ENCODE peak calls at places on chromosome X, in four cellular contexts. T is NT2/D1, C is H1, I is GM23248. Q is an unnamed sample. For H3K4me1, the result is how much of the 10 kb centered on the place peaks cover.

GRCh38 chrX:115958687-115959359 is 211.7 kb upstream of the AGTR2 start:
- DNase-seq in T (no peak), I (peak), C (no peak), Q (no peak)

GRCh38 chrX:69618803-69619202 is 2.9 kb downstream of the EDA start:
- DNase-seq in I (peak), T (no peak), C (no peak), Q (no peak)

GRCh38 chrX:17397074-17397473 is 22.1 kb downstream of the NHS start:
- DNase-seq in C (no peak), I (peak), T (no peak), Q (no peak)

GRCh38 chrX:143486105-143486504 is 31.2 kb downstream of the SPANXN3 start:
- DNase-seq in C (no peak), I (no peak), T (no peak), Q (no peak)

GRCh38 chrX:48579259-48579658 is 5.0 kb downstream of the RBM3 start:
- DNase-seq in T (no peak), I (no peak), C (no peak), Q (no peak)

GRCh38 chrX:24024819-24025740 is 1.9 kb downstream of the KLHL15 start:
- DNase-seq in C (peak), T (peak), I (peak), Q (peak)

GRCh38 chrX:15755091-15755490 is 17.0 kb downstream of the CA5B start:
- DNase-seq in C (no peak), T (no peak), I (no peak), Q (no peak)

GRCh38 chrX:64439551-64439950 is 44.3 kb upstream of the MTMR8 start:
- DNase-seq in C (no peak), T (no peak), I (no peak), Q (no peak)

GRCh38 chrX:54826598-54826997 is 19.1 kb downstream of the MAGED2 start:
- DNase-seq in C (no peak), T (no peak), I (no peak), Q (no peak)

GRCh38 chrX:48761674-48762471 is at the start of gene GLOD5:
- DNase-seq in T (peak), I (no peak), C (peak), Q (peak)

GRCh38 chrX:110293658-110294453 is 24.0 kb downstream of the AMMECR1 start:
- DNase-seq in T (no peak), C (no peak), I (no peak), Q (no peak)

GRCh38 chrX:40260123-40260751 is 162.5 kb upstream of the BCOR start:
- DNase-seq in T (no peak), I (peak), C (no peak), Q (no peak)

GRCh38 chrX:117998171-117998570 is 118.4 kb downstream of the KLHL13 start:
- DNase-seq in T (no peak), C (no peak), I (no peak), Q (no peak)

GRCh38 chrX:49171752-49172279 is at the start of gene PLP2:
- DNase-seq in I (peak), T (no peak), C (peak), Q (peak)

GRCh38 chrX:144006811-144007210 is 122.9 kb downstream of the UBE2NL start:
- DNase-seq in C (no peak), I (peak), T (no peak), Q (no peak)

GRCh38 chrX:153900806-153901752 is 3.4 kb upstream of the AVPR2 start:
- DNase-seq in T (no peak), C (no peak), I (peak), Q (peak)

GRCh38 chrX:140432328-140433025 is 72.4 kb downstream of the SOX3 start:
- DNase-seq in T (no peak), I (peak), C (no peak), Q (no peak)

GRCh38 chrX:45714864-45715263 is 514.2 kb upstream of the DIPK2B start:
- DNase-seq in C (no peak), T (no peak), I (peak), Q (no peak)

GRCh38 chrX:2828404-2829065 is at the start of gene GYG2:
- DNase-seq in C (peak), I (peak), T (peak), Q (peak)

GRCh38 chrX:118652717-118653116 is 74.7 kb upstream of the IL13RA1 start:
- DNase-seq in I (peak), C (no peak), T (no peak), Q (no peak)

GRCh38 chrX:13938053-13938765 is 91.5 kb downstream of the GEMIN8 start:
- DNase-seq in T (no peak), I (peak), C (peak), Q (peak)

GRCh38 chrX:23228950-23229448 is 105.7 kb upstream of the PTCHD1 start:
- DNase-seq in C (no peak), I (no peak), T (no peak), Q (no peak)

GRCh38 chrX:50903387-50904027 is 7.0 kb upstream of the BMP15 start:
- DNase-seq in T (peak), I (peak), C (peak), Q (no peak)

GRCh38 chrX:78548012-78548411 is 111.1 kb downstream of the RTL3 start:
- DNase-seq in T (no peak), C (no peak), I (peak), Q (no peak)

GRCh38 chrX:55379396-55379795 is 72.5 kb upstream of the MAGEH1 start:
- DNase-seq in C (no peak), T (no peak), I (no peak), Q (no peak)

GRCh38 chrX:133215747-133216146 is 2.4 kb downstream of the TFDP3 start:
- DNase-seq in C (no peak), T (peak), I (peak), Q (no peak)

GRCh38 chrX:34956915-34957314 is 14.3 kb downstream of the FAM47B start:
- DNase-seq in C (no peak), I (peak), T (no peak), Q (no peak)

GRCh38 chrX:38654302-38654701 is 93.0 kb downstream of the TSPAN7 start:
- DNase-seq in I (peak), T (peak), C (no peak), Q (no peak)

GRCh38 chrX:39855748-39856129 is 242.0 kb downstream of the BCOR start:
- DNase-seq in I (peak), T (no peak), C (no peak), Q (peak)

GRCh38 chrX:103584606-103585005 is 709 bp upstream of the TCEAL4 start:
- DNase-seq in T (no peak), C (no peak), I (no peak), Q (no peak)

GRCh38 chrX:68980906-68981616 is 152.2 kb downstream of the EFNB1 start:
- DNase-seq in T (no peak), I (no peak), C (no peak), Q (no peak)

GRCh38 chrX:55135171-55135570 is 46.4 kb downstream of the PAGE2 start:
- DNase-seq in C (peak), I (peak), T (no peak), Q (peak)

GRCh38 chrX:31497086-31497485 is 425.2 kb upstream of the FTHL17 start:
- DNase-seq in I (peak), C (no peak), T (no peak), Q (no peak)

GRCh38 chrX:39996561-39996960 is 101.2 kb downstream of the BCOR start:
- DNase-seq in I (no peak), T (no peak), C (no peak), Q (no peak)

GRCh38 chrX:53939127-53939526 is 105.1 kb downstream of the PHF8 start:
- DNase-seq in I (no peak), C (no peak), T (no peak), Q (no peak)

GRCh38 chrX:3250946-3251345 is 95.5 kb downstream of the MXRA5 start:
- DNase-seq in T (no peak), C (no peak), I (peak), Q (no peak)

GRCh38 chrX:97482901-97483300 is 599.2 kb downstream of the RPA4 start:
- DNase-seq in C (no peak), I (no peak), T (no peak), Q (no peak)

GRCh38 chrX:153925739-153926593 is at the start of gene ARHGAP4:
- DNase-seq in T (no peak), I (no peak), C (no peak), Q (peak)

DNA sequence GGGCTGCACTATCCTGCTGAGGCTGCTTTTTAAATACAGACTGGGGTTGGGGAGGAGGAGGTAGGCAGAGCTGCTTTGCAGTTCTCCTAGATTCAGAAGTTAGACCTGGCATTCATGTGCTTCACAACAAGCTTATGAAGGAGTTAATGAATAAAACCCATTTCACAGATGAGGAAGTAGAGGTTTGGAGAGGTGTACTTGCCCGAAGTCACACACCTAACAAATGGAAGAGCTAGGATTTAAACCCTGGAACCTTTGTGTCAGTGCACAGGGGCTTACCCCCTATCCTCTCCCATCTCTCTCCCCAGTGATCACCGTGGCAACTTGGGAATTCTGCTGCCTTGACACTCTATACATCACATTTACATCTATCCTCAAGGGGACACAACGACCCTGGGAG is 3.6 kb upstream of the MTM1 start:
- DNase-seq in I (no peak), T (no peak), C (no peak), Q (no peak)
- H3K4me1 ChIP-seq in I (under half), T (under half), C (under half), Q (under half)

GRCh38 chrX:148804579-148804978 is 304.2 kb downstream of the AFF2 start:
- DNase-seq in C (no peak), I (peak), T (no peak), Q (no peak)
- H3K4me1 ChIP-seq in C (under half), I (under half), T (under half), Q (under half)

DNA sequence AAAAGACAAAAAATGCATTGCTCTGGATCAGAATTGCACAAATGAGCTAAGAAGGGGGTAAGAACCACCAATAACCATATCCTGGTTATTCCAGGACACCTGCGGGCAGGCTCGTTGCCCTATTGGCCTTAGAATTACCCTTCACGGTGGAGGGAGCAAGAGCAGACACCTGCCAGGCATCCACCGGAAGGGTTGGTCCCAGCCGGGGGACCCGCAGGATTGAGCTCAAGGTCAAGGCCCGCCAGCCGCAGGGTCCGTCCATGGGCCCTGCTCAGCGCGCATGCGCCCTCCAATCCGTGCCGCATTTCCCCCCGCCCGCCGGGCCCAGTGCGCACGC is 575 bp downstream of the SLC25A6 start:
- DNase-seq in T (no peak), C (peak), I (no peak), Q (no peak)
- H3K4me1 ChIP-seq in T (under half), C (under half), I (under half), Q (under half)

GRCh38 chrX:130109429-130110378 is 593 bp downstream of the ELF4 start:
- DNase-seq in T (no peak), C (peak), I (peak), Q (peak)

GRCh38 chrX:130110379-130111219 is at the start of gene ELF4:
- DNase-seq in I (peak), C (no peak), T (no peak), Q (peak)

GRCh38 chrX:130108647-130109428 is 1.5 kb downstream of the ELF4 start:
- DNase-seq in T (no peak), I (peak), C (no peak), Q (peak)

GRCh38 chrX:130111935-130112221 is 1.6 kb upstream of the ELF4 start:
- DNase-seq in I (no peak), C (no peak), T (no peak), Q (no peak)

GRCh38 chrX:130111220-130111934 is 1.1 kb upstream of the ELF4 start:
- DNase-seq in T (no peak), I (peak), C (peak), Q (no peak)
- H3K4me1 ChIP-seq in T (under half), I (under half), C (under half), Q (under half)

GRCh38 chrX:9538544-9539045 is 73.7 kb downstream of the TBL1X start:
- DNase-seq in T (no peak), C (no peak), I (no peak), Q (peak)
- H3K4me1 ChIP-seq in T (under half), C (under half), I (under half), Q (under half)

GRCh38 chrX:20378291-20378920 is 111.7 kb upstream of the RPS6KA3 start:
- DNase-seq in C (no peak), T (no peak), I (peak), Q (no peak)

GRCh38 chrX:20382082-20382481 is 115.4 kb upstream of the RPS6KA3 start:
- DNase-seq in T (no peak), C (no peak), I (no peak), Q (no peak)

GRCh38 chrX:20388594-20388993 is 121.9 kb upstream of the RPS6KA3 start:
- DNase-seq in T (no peak), I (no peak), C (no peak), Q (no peak)

GRCh38 chrX:20382518-20383291 is 116.0 kb upstream of the RPS6KA3 start:
- DNase-seq in C (no peak), I (peak), T (no peak), Q (no peak)

GRCh38 chrX:20383487-20383886 is 116.8 kb upstream of the RPS6KA3 start:
- DNase-seq in C (no peak), T (no peak), I (no peak), Q (no peak)
- H3K4me1 ChIP-seq in C (under half), T (under half), I (under half), Q (under half)

DNA sequence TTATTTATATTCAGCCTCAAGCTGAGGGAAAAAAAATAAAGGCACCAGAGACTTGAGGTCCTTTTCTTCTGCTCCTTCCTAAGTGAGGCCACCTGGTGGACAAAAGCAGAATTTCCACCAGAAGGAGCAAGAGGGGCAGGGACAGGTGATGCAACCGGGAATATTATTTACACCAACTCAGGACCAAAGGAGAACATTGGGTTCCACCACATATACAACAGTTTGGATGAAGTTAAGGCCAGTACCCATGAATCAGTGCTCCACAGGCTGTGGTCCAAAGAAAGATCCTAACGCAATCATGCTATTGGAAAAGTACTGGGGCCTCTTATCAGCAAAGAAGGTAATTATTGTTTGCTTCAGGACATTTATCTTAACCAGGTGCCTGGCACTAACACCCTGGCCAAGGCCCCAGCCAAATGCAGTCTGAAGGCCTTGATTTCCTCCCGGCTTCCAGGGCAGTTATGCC is 57.4 kb downstream of the TSC22D3 start:
- DNase-seq in C (peak), I (peak), T (no peak), Q (peak)
- H3K4me1 ChIP-seq in C (under half), I (under half), T (under half), Q (under half)